ENCODE peak calls at places on chromosomes 6 and 20, in eight cellular contexts. I is natural killer cell, E is caudate nucleus, O is NCI-H1105, L is T-helper 9 cell, N is Peyer's patch, R is prostate gland, J is HTR-8/SVneo. P is an unnamed sample.

GRCh38 chr20:58481541-58482021 is 33.6 kb downstream of the APCDD1L start:
- DNase-seq in I (no peak), E (peak), O (no peak), L (peak), N (no peak), R (no peak), J (peak), P (no peak)

GRCh38 chr6:150072201-150072600 is 3.3 kb upstream of the ULBP3 start:
- DNase-seq in I (no peak), E (no peak), O (no peak), L (peak), N (peak), R (peak), J (peak), P (peak)

GRCh38 chr6:145531032-145531431 is 204.3 kb downstream of the EPM2A start:
- DNase-seq in I (no peak), E (no peak), O (no peak), L (no peak), N (no peak), R (no peak), J (no peak), P (peak)

GRCh38 chr6:35955970-35956369 is 35.1 kb upstream of the SRPK1 start:
- DNase-seq in I (no peak), E (no peak), O (no peak), L (no peak), N (no peak), R (no peak), J (no peak), P (no peak)

GRCh38 chr6:41707565-41708200 is 27.7 kb downstream of the TFEB start:
- DNase-seq in I (no peak), E (no peak), O (no peak), L (peak), N (peak), R (no peak), J (no peak), P (no peak)

GRCh38 chr6:88629838-88630462 is 333.5 kb downstream of the RNGTT start:
- DNase-seq in I (no peak), E (no peak), O (peak), L (no peak), N (peak), R (no peak), J (no peak), P (no peak)

GRCh38 chr20:1418335-1418734 is 25.5 kb upstream of the FKBP1A start:
- DNase-seq in I (no peak), E (no peak), O (no peak), L (no peak), N (no peak), R (no peak), J (no peak), P (no peak)

GRCh38 chr6:155125916-155126315 is 130.8 kb downstream of the TIAM2 start:
- DNase-seq in I (no peak), E (no peak), O (no peak), L (no peak), N (no peak), R (no peak), J (no peak), P (no peak)

P was measured in NCI-H774.